ENCODE peak calls at places on chromosomes 16 and 17, in six cellular contexts. M is tibial nerve, H is pancreas, E is lung, Y is IMR-90, J is stomach. X is an unnamed sample.

GRCh38 chr17:66952031-66952524 is 12.4 kb upstream of the CACNG4 start:
- DNase-seq in M (no peak), H (no peak), E (peak; percentile 58), Y (peak; percentile 97), J (peak; percentile 71), X (peak; percentile 72)

GRCh38 chr17:3695723-3696411 is at the start of gene P2RX5:
- DNase-seq in M (no peak), H (no peak), E (no peak), Y (no peak), J (no peak), X (no peak)

GRCh38 chr16:17512636-17513220 is 42.0 kb upstream of the XYLT1 start:
- DNase-seq in M (no peak), H (no peak), E (no peak), Y (peak; percentile 74), J (no peak), X (no peak)

GRCh38 chr17:34895388-34895787 is 65.9 kb downstream of the CCT6B start:
- DNase-seq in M (no peak), H (no peak), E (no peak), Y (no peak), J (no peak), X (no peak)

GRCh38 chr17:1107083-1107776 is 72.6 kb downstream of the ABR start:
- DNase-seq in M (no peak), H (no peak), E (no peak), Y (no peak), J (no peak), X (no peak)

GRCh38 chr16:69017036-69017783 is 88.2 kb upstream of the HAS3 start:
- DNase-seq in M (no peak), H (no peak), E (no peak), Y (peak; percentile 85), J (no peak), X (peak; percentile 33)

GRCh38 chr16:3959148-3959547 is 78.6 kb upstream of the CREBBP start:
- DNase-seq in M (no peak), H (no peak), E (peak; percentile 67), Y (peak; percentile 90), J (no peak), X (no peak)

GRCh38 chr17:8913091-8913490 is 45.6 kb upstream of the PIK3R6 start:
- DNase-seq in M (no peak), H (no peak), E (no peak), Y (no peak), J (no peak), X (no peak)

GRCh38 chr16:75195811-75196790 is 10.9 kb downstream of the CTRB2 start:
- DNase-seq in M (no peak), H (no peak), E (no peak), Y (no peak), J (peak; percentile 22), X (no peak)

GRCh38 chr17:83170571-83171260 is 91.3 kb downstream of the METRNL start:
- DNase-seq in M (no peak), H (no peak), E (peak; percentile 24), Y (no peak), J (no peak), X (no peak)

GRCh38 chr16:24800586-24800985 is 45.2 kb upstream of the SLC5A11 start:
- DNase-seq in M (no peak), H (no peak), E (no peak), Y (peak; percentile 65), J (no peak), X (no peak)

GRCh38 chr16:8905795-8906591 is 23.8 kb downstream of the LITAFD start:
- DNase-seq in M (no peak), H (no peak), E (no peak), Y (no peak), J (no peak), X (no peak)

GRCh38 chr16:6725634-6726331 is 606.9 kb upstream of the RBFOX1 start:
- DNase-seq in M (peak; percentile 8), H (no peak), E (no peak), Y (no peak), J (no peak), X (no peak)

GRCh38 chr17:16121915-16122314 is 93.4 kb downstream of the NCOR1 start:
- DNase-seq in M (no peak), H (no peak), E (no peak), Y (peak; percentile 8), J (no peak), X (no peak)

GRCh38 chr17:46949291-46950174 is 26.6 kb downstream of the GOSR2 start:
- DNase-seq in M (no peak), H (no peak), E (no peak), Y (peak; percentile 48), J (no peak), X (no peak)

GRCh38 chr16:78180349-78180748 is 80.9 kb downstream of the WWOX start:
- DNase-seq in M (no peak), H (no peak), E (no peak), Y (no peak), J (no peak), X (no peak)

DNA sequence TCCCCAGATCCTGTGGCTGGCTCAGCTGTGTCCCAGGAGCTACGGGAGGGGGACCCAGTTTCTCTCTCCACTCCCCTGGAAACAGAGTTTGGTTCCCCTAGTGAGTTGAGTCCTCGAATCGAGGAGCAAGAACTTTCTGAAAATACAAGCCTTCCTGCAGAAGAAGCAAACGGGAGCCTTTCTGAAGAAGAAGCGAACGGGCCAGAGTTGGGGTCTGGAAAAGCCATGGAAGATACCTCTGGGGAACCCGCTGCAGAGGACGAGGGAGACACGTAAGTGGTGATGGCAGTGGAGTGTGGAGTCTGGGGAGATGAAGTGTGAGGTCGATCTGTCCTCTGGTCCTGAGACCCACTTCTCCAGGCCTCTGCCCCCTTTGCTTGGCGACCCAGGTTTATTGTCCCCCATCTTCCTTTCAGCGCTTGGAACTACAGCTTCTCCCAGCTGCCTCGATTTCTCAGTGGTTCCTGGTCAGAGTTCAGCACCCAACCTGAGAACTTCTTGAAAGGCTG is 585 bp downstream of the WRAP53 start:
- DNase-seq in M (no peak), H (no peak), E (no peak), Y (no peak), J (no peak), X (no peak)
- H3K4me3 ChIP-seq in M (peak overlapping the region; percentile 80), H (peak overlapping the region; percentile 55), E (peak overlapping the region; percentile 48), Y (peak overlapping the region; percentile 83), J (peak overlapping the region; percentile 95), X (peak overlapping the region; percentile 95)

DNA sequence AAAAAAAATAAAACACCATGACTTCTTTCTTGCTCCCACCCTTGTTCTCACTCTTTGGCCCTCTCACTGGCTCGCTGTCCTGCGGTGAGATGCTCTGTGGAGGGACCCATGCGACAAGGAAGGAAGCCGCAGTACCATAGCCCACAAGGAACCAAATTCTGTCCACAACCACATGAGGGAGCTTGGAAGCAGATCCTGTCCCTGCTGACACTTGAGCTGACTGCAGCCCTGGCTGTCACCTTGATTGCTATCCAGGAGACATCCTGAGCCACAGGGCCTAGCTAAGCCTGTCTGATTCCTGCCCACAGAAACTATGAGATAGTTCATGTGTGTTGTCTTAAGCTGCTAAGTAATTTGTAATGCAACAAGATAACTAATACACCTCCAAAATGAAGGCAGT is 4.8 kb upstream of the MT2A start:
- DNase-seq in M (no peak), H (peak; percentile 25), E (no peak), Y (peak; percentile 53), J (peak; percentile 61), X (no peak)
- TF ChIP-seq CTCF in M (peak; percentile 56), H (no peak), E (peak; percentile 43), Y (peak; percentile 47), J (peak; percentile 52), X (peak; percentile 70)

DNA sequence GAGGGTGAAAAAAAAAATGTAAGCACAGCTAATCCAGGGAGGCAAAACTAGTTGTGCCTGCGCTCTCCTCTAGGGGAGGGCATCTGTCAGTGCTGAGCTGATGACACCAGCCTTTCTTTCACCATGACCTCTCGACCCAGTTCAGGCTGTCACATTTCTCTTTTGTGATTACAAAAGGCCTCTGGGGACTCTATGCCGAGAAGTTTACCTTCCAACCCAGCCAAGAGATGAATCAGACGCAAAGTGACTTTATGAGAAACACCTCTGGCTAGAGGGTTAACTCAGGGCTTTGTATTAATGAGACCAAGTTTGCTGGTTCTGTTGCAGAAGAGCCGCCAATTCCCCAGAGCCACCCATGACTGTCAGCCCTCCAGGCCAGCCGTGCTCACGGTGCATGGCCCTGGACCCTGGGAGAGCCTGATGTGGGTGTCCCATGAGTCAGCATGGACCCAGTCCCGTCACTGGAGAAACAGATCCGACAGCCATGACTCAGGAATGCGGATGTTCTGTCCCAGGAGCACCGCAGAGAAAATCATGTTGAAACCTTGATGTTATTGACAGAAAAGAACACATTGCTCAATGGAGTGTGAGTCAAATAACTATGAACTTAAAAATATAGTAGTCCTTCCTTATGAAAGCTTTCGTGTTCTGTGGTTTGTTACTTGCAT is 437.2 kb downstream of the HS3ST3B1 start:
- DNase-seq in M (peak; percentile 52), H (peak; percentile 50), E (peak; percentile 73), Y (peak; percentile 99), J (peak; percentile 36), X (no peak)
- H3K4me3 ChIP-seq in M (no peak overlapping the region), H (no peak overlapping the region), E (no peak overlapping the region), Y (no peak overlapping the region), J (no peak overlapping the region), X (no peak overlapping the region)

DNA sequence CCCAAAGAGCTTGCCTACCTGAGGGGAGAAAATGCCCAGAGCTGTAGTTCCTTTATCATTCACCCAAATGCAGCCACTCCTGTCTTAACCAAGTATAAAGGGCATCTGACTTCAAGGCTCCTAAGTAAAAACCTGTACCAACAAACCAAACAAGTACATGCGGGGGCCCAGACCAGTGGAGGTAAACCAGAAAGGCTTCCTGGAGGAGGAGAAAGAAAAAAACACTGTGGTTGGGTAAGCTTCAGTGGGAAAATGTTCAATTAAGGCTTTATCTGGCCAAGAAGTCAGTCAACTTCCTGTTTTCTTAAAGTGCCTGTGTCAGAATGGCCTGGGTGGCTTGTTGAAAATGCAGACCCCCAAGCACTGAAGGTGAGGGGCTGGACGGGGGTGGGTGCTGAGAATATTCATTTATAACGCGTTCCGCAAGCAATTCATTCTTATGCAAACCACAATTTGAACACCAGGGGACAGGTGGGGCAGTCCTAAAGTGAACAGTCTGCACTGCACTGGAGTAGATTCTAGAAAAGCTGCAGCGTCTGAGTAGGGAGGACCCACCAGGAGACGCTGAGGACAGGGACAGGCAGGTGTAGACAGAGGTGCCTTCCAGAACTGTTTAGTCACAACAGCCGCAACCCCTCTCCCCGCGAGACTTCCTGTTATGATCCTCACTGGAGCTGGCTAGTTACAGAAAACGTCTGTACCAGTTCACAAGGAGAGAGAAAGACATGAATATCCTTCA is 467.1 kb downstream of the SOX9 start:
- DNase-seq in M (no peak), H (no peak), E (no peak), Y (peak; percentile 64), J (no peak), X (no peak)
- TF ChIP-seq CTCF in M (no peak), H (no peak), E (no peak), Y (no peak), J (no peak), X (no peak)

DNA sequence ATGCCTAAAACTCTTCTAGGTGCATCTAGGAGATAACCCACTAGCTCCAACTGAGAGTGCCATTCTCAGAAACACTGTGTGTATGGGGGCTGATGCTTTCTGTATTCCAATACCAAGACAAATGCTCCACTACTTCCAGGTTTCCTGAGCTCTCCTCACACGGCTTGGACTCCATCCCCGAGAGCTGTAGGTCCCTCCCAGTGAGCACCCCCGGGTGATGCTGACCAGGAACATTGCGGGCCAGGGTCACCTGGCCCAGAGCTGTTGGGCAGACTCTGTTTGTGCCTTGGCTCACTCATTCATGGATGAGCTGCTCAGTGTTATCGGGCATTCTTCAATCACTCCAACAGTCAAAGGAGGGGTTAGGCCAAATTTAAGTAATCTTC is 7.0 kb downstream of the CUEDC1 start:
- DNase-seq in M (no peak), H (no peak), E (no peak), Y (no peak), J (no peak), X (no peak)
- H3K4me3 ChIP-seq in M (no peak overlapping the region), H (no peak overlapping the region), E (no peak overlapping the region), Y (no peak overlapping the region), J (no peak overlapping the region), X (no peak overlapping the region)

X was measured in LNCaP clone FGC.